ENCODE peak calls at places on chromosomes 2 and 18, in four cellular contexts. G is SJCRH30, D is endodermal cell, A is Karpas-422. K is an unnamed sample.

GRCh38 chr2:181953773-181954537 is 31.7 kb upstream of the PPP1R1C start:
- DNase-seq in D (peak; percentile 91), G (no peak), A (peak; percentile 89), K (peak; percentile 22)

GRCh38 chr18:44229693-44230108 is 451.0 kb upstream of the SETBP1 start:
- DNase-seq in A (no peak), D (no peak), G (peak; percentile 0), K (no peak)

GRCh38 chr2:15058015-15058414 is 425.5 kb downstream of the LRATD1 start:
- DNase-seq in D (peak; percentile 66), G (peak; percentile 52), A (peak; percentile 85), K (no peak)

GRCh38 chr2:211453311-211453894 is 897.0 kb downstream of the CPS1 start:
- DNase-seq in D (no peak), A (peak; percentile 47), G (no peak), K (no peak)

GRCh38 chr2:180761224-180761623 is 219.2 kb upstream of the UBE2E3 start:
- DNase-seq in A (no peak), G (no peak), D (no peak), K (no peak)

GRCh38 chr2:120451334-120451733 is 105.4 kb downstream of the INHBB start:
- DNase-seq in D (no peak), A (no peak), G (no peak), K (no peak)

GRCh38 chr18:35949903-35950627 is 22.4 kb upstream of the RMP24 start:
- DNase-seq in D (peak; percentile 89), G (peak; percentile 45), A (peak; percentile 74), K (no peak)

GRCh38 chr18:44098551-44099098 is 582.1 kb upstream of the SETBP1 start:
- DNase-seq in G (peak; percentile 54), D (peak; percentile 85), A (peak; percentile 53), K (no peak)

GRCh38 chr2:128289439-128289838 is 29.2 kb downstream of the HS6ST1 start:
- DNase-seq in G (no peak), A (no peak), D (peak; percentile 69), K (no peak)

GRCh38 chr2:100248971-100249370 is 73.3 kb downstream of the LONRF2 start:
- DNase-seq in A (no peak), D (no peak), G (no peak), K (no peak)

GRCh38 chr2:224122542-224122941 is 83.5 kb upstream of the SERPINE2 start:
- DNase-seq in G (no peak), D (no peak), A (no peak), K (no peak)

GRCh38 chr2:240982821-240983281 is 15.6 kb upstream of the SNED1 start:
- DNase-seq in A (no peak), D (no peak), G (no peak), K (no peak)

GRCh38 chr2:89844221-89844943 is 1152.9 kb downstream of the RPIA start:
- DNase-seq in G (no peak), A (peak; percentile 50), D (no peak), K (no peak)

GRCh38 chr2:157291018-157291417 is 33.5 kb downstream of the GALNT5 start:
- DNase-seq in D (no peak), G (no peak), A (no peak), K (no peak)

GRCh38 chr2:147420947-147421346 is 423.9 kb upstream of the ACVR2A start:
- DNase-seq in G (no peak), A (no peak), D (no peak), K (no peak)

DNA sequence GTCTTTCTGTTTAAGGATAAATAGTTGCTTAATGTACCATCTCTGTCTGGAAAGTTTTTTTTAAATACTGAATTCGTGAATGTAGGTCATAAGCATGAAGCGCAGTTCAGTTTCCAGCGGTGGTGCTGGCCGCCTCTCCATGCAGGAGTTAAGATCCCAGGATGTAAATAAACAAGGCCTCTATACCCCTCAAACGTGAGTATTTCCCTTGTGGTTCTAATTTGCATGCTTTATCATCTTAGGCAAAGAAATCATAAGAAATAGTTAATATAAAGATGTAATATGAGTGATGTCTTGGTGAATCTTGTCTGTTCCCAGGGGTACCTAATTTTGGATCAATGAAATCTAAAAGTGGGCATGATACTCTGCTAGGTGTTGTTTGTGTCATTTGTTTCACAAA is 1.5 kb downstream of the NDC80 start:
- DNase-seq in G (peak; percentile 9), A (no peak), D (no peak), K (no peak)
- H3K4me3 ChIP-seq in G (peak overlapping the region; percentile 74), A (peak overlapping the region; percentile 86), D (peak overlapping the region; percentile 95), K (peak overlapping the region; percentile 75)

GRCh38 chr2:235088608-235089020 is 136.8 kb downstream of the SH3BP4 start:
- DNase-seq in D (no peak), G (no peak), A (no peak), K (no peak)

GRCh38 chr2:235091421-235091820 is 139.6 kb downstream of the SH3BP4 start:
- DNase-seq in A (no peak), G (no peak), D (no peak), K (no peak)

GRCh38 chr2:235085476-235085875 is 133.7 kb downstream of the SH3BP4 start:
- DNase-seq in D (no peak), G (no peak), A (no peak), K (no peak)

GRCh38 chr2:235086481-235087184 is 134.8 kb downstream of the SH3BP4 start:
- DNase-seq in G (no peak), A (no peak), D (no peak), K (no peak)

GRCh38 chr2:235087812-235088607 is 136.2 kb downstream of the SH3BP4 start:
- DNase-seq in G (peak; percentile 44), D (peak; percentile 30), A (no peak), K (no peak)
- H3K4me3 ChIP-seq in G (no peak overlapping the region), D (no peak overlapping the region), A (no peak overlapping the region), K (no peak overlapping the region)

GRCh38 chr2:230891108-230891507 is 26.4 kb downstream of the ITM2C start:
- DNase-seq in D (no peak), A (no peak), G (no peak), K (no peak)
- H3K4me3 ChIP-seq in D (no peak overlapping the region), A (no peak overlapping the region), G (no peak overlapping the region), K (no peak overlapping the region)

GRCh38 chr2:54481686-54482085 is 25.6 kb downstream of the SPTBN1 start:
- DNase-seq in G (no peak), D (no peak), A (no peak), K (no peak)
- H3K4me3 ChIP-seq in G (no peak overlapping the region), D (no peak overlapping the region), A (no peak overlapping the region), K (no peak overlapping the region)

DNA sequence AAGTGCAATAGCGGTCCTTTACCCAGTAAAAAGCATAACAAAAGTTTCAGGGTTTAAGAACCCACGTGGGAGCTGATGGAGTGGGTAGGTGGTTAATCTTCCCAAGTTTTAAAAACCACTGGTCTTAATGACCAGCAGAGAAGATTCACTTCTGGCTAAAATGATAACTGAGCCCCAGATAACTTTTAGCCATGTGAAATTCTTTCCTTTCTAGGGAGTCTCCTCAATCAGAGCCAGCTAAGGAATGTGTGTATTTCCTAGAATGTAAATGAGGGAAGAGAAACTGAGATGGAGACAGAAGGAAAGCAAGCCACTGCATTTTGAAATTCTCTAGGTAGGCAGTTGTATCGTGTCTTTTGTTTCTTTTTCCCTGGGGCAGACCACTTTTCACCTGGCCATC is 1.6 kb downstream of the COLEC12 start:
- DNase-seq in D (no peak), A (no peak), G (no peak), K (no peak)
- H3K4me3 ChIP-seq in D (peak overlapping the region; percentile 98), A (no peak overlapping the region), G (no peak overlapping the region), K (no peak overlapping the region)

DNA sequence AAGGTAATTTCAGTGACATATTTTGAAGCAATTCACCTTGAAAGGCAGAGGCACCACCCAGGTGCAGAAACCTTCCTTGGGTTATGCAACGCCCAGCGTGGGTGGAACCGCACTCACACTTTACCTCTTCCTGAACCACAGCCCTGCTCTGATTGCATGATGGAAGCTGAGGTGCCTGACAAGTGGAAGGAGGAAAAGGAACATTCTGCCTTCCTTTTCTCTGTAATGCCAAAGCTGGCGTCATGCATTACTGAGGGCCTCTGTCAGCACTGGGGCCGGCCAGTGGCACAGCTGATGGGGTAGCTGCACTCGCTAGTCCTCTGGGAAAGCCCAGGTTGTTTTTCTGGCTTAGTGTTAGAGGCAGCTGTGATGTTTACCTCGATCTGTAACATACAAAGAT is 266.5 kb downstream of the NEDD4L start:
- DNase-seq in G (peak; percentile 41), D (no peak), A (no peak), K (no peak)
- H3K4me3 ChIP-seq in G (no peak overlapping the region), D (no peak overlapping the region), A (no peak overlapping the region), K (no peak overlapping the region)

DNA sequence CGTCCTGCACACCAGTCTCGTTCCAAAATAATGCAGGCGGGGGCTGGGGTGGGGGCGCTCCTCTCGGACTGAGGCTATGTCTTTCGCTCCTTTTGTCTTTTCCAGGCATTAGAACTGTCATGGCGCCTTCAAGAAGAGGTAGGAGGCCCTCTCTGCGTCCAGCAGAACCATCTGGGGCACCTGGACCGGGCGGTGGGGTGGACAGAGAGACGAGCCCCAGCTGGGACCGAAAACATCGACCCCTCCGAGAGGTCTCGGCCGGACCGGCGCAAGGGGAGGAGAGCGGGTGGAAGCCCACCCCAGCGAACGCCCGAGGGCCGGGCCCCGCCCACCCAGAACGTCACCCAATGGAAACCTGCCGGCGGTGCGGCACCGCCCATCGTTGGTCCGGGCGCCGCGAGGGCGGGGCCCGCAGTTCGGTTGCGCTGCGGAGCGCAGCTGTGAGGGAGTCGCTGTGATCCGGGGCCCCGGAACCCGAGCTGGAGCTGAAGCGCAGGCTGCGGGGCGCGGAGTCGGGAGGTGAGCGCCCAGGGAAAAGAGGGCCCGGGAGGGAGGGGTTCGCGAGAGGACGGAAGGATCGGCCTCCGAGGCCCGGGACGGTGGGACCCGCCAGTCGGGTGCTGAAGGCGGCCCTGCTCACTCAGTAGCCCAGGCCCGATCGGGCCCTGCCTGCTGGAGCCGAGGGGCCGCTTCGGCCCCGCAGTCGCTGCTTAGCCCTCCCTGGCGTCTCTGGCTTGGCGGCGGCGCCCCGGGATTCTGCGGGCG is at the start of gene NRBP1:
- DNase-seq in G (peak; percentile 98), A (peak; percentile 97), D (peak; percentile 96), K (peak; percentile 63)
- H3K4me3 ChIP-seq in G (peak within 1 kb of the TSS; percentile 98), A (peak within 1 kb of the TSS; percentile 83), D (peak within 1 kb of the TSS; percentile 89), K (peak within 1 kb of the TSS; percentile 93)

GRCh38 chr2:131404794-131405193 is 40.8 kb upstream of the RAB6D start:
- DNase-seq in D (no peak), G (no peak), A (no peak), K (no peak)
- H3K4me3 ChIP-seq in D (no peak overlapping the region), G (no peak overlapping the region), A (no peak overlapping the region), K (no peak overlapping the region)